ENCODE peak calls at places on chromosomes 7 and 10, in eight cellular contexts. P is tibial nerve, S is heart right ventricle, E is osteoblast, N is ovary, A is A673, D is colonic mucosa, Z is GM12878. B is an unnamed sample.

GRCh38 chr7:95676691-95677090 is 80.4 kb upstream of the PDK4 start:
- DNase-seq in S (no peak), A (no peak), E (no peak), D (no peak), Z (no peak), P (no peak), N (no peak), B (no peak)

GRCh38 chr7:105890290-105890997 is 14.0 kb upstream of the ATXN7L1 start:
- DNase-seq in A (no peak), N (no peak), S (no peak), E (peak), Z (no peak), P (no peak), D (no peak), B (no peak)

GRCh38 chr10:12708921-12709320 is 292.6 kb downstream of the CCDC3 start:
- DNase-seq in Z (no peak), S (no peak), E (no peak), N (no peak), A (no peak), P (no peak), D (no peak), B (no peak)

GRCh38 chr10:69844698-69845097 is 43.0 kb downstream of the COL13A1 start:
- DNase-seq in N (no peak), S (no peak), D (no peak), E (no peak), Z (no peak), A (no peak), P (no peak), B (peak)

GRCh38 chr10:96271017-96271815 is at the start of gene BLNK:
- DNase-seq in D (peak), P (peak), N (no peak), Z (peak), E (no peak), S (peak), A (no peak), B (no peak)

GRCh38 chr10:123451607-123452245 is 214.4 kb upstream of the GPR26 start:
- DNase-seq in D (no peak), E (no peak), N (no peak), S (no peak), P (no peak), Z (no peak), A (no peak), B (no peak)

GRCh38 chr7:107638594-107638993 is 22.0 kb upstream of the SLC26A4 start:
- DNase-seq in N (no peak), S (no peak), E (no peak), A (no peak), Z (peak), P (no peak), D (no peak), B (no peak)

GRCh38 chr10:72682626-72683025 is 9.3 kb upstream of the MCU start:
- DNase-seq in P (no peak), A (no peak), N (no peak), E (no peak), S (no peak), D (no peak), Z (no peak), B (no peak)

GRCh38 chr10:36677170-36677768 is 448.1 kb upstream of the ANKRD30A start:
- DNase-seq in E (no peak), N (no peak), D (no peak), S (no peak), A (no peak), Z (no peak), P (no peak), B (no peak)

GRCh38 chr10:69769395-69769989 is 32.2 kb upstream of the COL13A1 start:
- DNase-seq in A (peak), E (peak), P (no peak), Z (no peak), N (no peak), S (no peak), D (no peak), B (no peak)

GRCh38 chr10:69224862-69225657 is 4.9 kb downstream of the HKDC1 start:
- DNase-seq in D (no peak), P (no peak), N (no peak), Z (no peak), E (no peak), S (no peak), A (peak), B (no peak)

GRCh38 chr7:157434231-157434630 is 97.4 kb downstream of the DNAJB6 start:
- DNase-seq in A (no peak), N (no peak), D (no peak), P (no peak), Z (no peak), S (no peak), E (peak), B (no peak)

GRCh38 chr10:70481831-70482530 is 3.4 kb downstream of the PALD1 start:
- DNase-seq in P (no peak), S (peak), D (no peak), A (no peak), E (peak), Z (no peak), N (peak), B (no peak)

GRCh38 chr10:4176500-4177281 is 391.7 kb upstream of the KLF6 start:
- DNase-seq in P (no peak), N (no peak), A (no peak), S (no peak), E (no peak), Z (peak), D (no peak), B (no peak)

GRCh38 chr10:124291009-124291671 is 127.6 kb downstream of the OAT start:
- DNase-seq in N (no peak), D (peak), Z (no peak), E (peak), A (no peak), P (peak), S (no peak), B (no peak)

GRCh38 chr10:113073549-113074189 is 123.6 kb downstream of the TCF7L2 start:
- DNase-seq in P (peak), Z (no peak), N (peak), S (peak), D (peak), A (no peak), E (peak), B (no peak)

GRCh38 chr7:84914598-84914997 is 272.3 kb downstream of the SEMA3D start:
- DNase-seq in N (no peak), A (peak), P (no peak), E (no peak), S (no peak), Z (no peak), D (no peak), B (peak)

GRCh38 chr7:128167791-128168666 is 73.0 kb upstream of the LEP start:
- DNase-seq in A (no peak), D (no peak), S (no peak), Z (no peak), E (peak), P (no peak), N (no peak), B (no peak)

GRCh38 chr10:71582019-71582418 is 137.6 kb downstream of the C10orf105 start:
- DNase-seq in Z (no peak), D (no peak), P (no peak), A (no peak), N (no peak), S (peak), E (peak), B (no peak)

GRCh38 chr7:79063019-79063698 is 390.3 kb downstream of the MAGI2 start:
- DNase-seq in P (no peak), S (no peak), N (no peak), D (no peak), E (no peak), A (no peak), Z (no peak), B (no peak)

DNA sequence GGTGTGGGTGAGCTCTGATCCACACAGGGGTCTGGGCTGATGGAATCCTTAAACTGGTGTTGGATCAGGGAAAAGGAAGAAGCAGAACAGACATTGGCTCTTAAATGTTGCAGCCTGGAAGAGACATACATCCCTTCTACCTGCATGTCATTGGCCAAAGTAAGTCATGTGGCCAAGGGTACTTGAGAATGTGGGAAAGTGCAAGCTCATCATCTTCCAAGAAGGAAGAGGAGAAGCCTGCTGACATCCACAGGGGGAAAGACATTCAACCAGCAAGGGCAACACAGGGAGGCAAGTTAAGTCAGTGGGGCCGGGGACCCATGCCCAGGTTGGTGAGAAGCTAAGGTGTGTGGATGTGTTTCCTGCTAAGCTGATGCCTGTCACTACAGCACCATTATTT is 272.8 kb upstream of the MKI67 start:
- DNase-seq in N (no peak), A (no peak), D (no peak), Z (no peak), E (no peak), S (no peak), P (no peak), B (no peak)
- H3K4me3 ChIP-seq in N (no peak), A (no peak), D (no peak), Z (no peak), E (no peak), S (no peak), P (no peak), B (no peak)

GRCh38 chr7:92698237-92698841 is 108.1 kb upstream of the FAM133B start:
- DNase-seq in E (peak), Z (no peak), P (peak), S (peak), D (peak), N (peak), A (peak), B (no peak)

GRCh38 chr7:92697012-92697411 is 106.8 kb upstream of the FAM133B start:
- DNase-seq in A (no peak), S (no peak), N (no peak), Z (no peak), P (no peak), D (no peak), E (no peak), B (no peak)

GRCh38 chr7:92695308-92696261 is 105.4 kb upstream of the FAM133B start:
- DNase-seq in Z (no peak), A (peak), P (peak), D (peak), S (peak), E (peak), N (peak), B (peak)

GRCh38 chr7:92697414-92697813 is 107.2 kb upstream of the FAM133B start:
- DNase-seq in Z (no peak), A (no peak), S (no peak), N (no peak), P (no peak), E (no peak), D (no peak), B (no peak)

GRCh38 chr7:92696584-92696983 is 106.4 kb upstream of the FAM133B start:
- DNase-seq in N (no peak), A (peak), E (no peak), S (no peak), D (no peak), P (no peak), Z (no peak), B (no peak)
- H3K27ac ChIP-seq in N (no peak), A (peak), E (peak), S (peak), D (peak), P (peak), Z (no peak), B (no peak)

GRCh38 chr10:1539216-1539615 is 198.1 kb downstream of the ADARB2 start:
- DNase-seq in P (no peak), E (peak), N (no peak), Z (no peak), D (no peak), A (no peak), S (no peak), B (no peak)
- TF ChIP-seq CTCF in P (no peak), E (no peak), N (no peak), Z (no peak), D (no peak), A (no peak), S (no peak), B (no peak)

DNA sequence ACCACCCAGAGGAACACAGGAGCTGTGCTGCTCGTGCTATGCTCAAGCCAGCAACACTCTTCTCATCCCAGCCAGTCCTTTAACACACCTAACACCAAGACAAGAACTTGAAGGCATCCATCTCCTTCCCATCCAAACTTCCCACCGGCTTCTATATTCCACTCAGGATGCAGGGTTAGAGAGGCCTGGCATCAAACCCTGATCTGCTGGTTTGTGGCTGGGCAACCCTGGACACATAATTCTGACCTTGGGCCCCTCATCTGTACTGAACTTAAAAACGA is 5.6 kb upstream of the MYO1G start:
- DNase-seq in Z (no peak), D (no peak), P (no peak), S (no peak), N (no peak), A (no peak), E (no peak), B (no peak)
- H3K4me3 ChIP-seq in Z (peak), D (no peak), P (no peak), S (no peak), N (no peak), A (peak), E (peak), B (no peak)

GRCh38 chr7:73770860-73771665 is 993 bp upstream of the CLDN3 start:
- DNase-seq in E (peak), D (no peak), A (no peak), P (no peak), N (no peak), Z (no peak), S (no peak), B (no peak)

GRCh38 chr7:73774923-73775322 is 4.9 kb upstream of the CLDN3 start:
- DNase-seq in A (peak), P (no peak), Z (no peak), S (no peak), N (no peak), D (no peak), E (no peak), B (no peak)

GRCh38 chr7:73770002-73770859 is at the start of gene CLDN3:
- DNase-seq in P (no peak), D (peak), Z (no peak), N (no peak), E (peak), S (no peak), A (no peak), B (peak)

GRCh38 chr7:73769481-73770001 is 529 bp downstream of the CLDN3 start:
- DNase-seq in P (no peak), S (no peak), N (no peak), E (peak), A (no peak), Z (no peak), D (no peak), B (no peak)

DNA sequence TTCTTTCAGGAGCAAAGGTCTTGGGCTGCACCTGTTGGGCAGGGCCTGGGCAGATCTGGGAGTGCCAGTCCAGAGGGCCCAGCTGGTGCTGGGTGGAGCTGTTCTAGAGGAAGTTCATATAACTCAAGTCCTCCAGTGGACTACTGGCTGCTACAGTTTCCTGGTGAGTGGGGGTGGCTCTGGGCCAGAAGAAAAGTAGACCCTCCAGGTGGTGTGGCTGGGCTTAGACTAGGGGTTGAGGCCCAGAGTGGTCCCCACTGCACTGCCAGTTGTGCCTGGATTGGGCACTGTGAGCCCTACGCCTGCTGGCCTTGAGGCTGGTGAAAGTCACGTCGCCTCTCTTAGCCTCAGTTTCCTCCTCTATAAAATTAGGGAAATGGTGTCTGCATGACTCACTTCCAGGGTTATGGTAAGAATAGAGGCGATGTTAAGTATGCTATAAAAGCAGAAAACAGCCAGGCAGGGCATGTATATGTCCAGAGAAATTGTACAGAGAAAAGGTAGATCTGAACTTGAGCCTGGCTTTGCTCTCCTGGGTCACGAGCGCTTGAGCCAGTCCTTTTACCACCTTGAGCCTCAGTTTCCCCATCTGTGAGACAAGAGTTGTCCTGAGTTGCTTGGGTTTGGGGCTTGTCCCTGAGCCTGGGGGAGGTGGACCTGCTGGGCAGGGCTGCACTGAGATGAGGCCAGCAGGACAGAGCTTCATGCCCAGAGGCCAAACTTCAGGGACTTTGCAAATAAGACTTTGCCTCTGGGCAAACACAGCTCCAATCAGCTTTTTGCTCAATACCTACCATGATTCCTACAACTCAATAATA is 3.8 kb upstream of the CLDN3 start:
- DNase-seq in E (no peak), P (no peak), A (no peak), S (no peak), Z (no peak), D (peak), N (no peak), B (no peak)
- H3K27ac ChIP-seq in E (no peak), P (no peak), A (no peak), S (no peak), Z (no peak), D (peak), N (no peak), B (no peak)

GRCh38 chr10:17410907-17411306 is 43.5 kb downstream of the ST8SIA6 start:
- DNase-seq in S (no peak), Z (no peak), D (no peak), P (no peak), A (peak), E (no peak), N (no peak), B (no peak)

GRCh38 chr10:17406036-17406834 is 48.2 kb downstream of the ST8SIA6 start:
- DNase-seq in S (no peak), N (no peak), E (no peak), A (no peak), Z (no peak), P (no peak), D (peak), B (no peak)

GRCh38 chr10:17407040-17407439 is 47.4 kb downstream of the ST8SIA6 start:
- DNase-seq in D (no peak), A (no peak), S (no peak), E (no peak), N (no peak), Z (no peak), P (no peak), B (no peak)

GRCh38 chr10:17412323-17412722 is 42.1 kb downstream of the ST8SIA6 start:
- DNase-seq in A (no peak), P (no peak), Z (no peak), D (no peak), N (no peak), E (no peak), S (no peak), B (no peak)

GRCh38 chr10:17409170-17409733 is 45.1 kb downstream of the ST8SIA6 start:
- DNase-seq in Z (no peak), E (no peak), D (no peak), N (no peak), S (no peak), P (no peak), A (peak), B (no peak)
- TF ChIP-seq CTCF in Z (peak), E (peak), D (no peak), N (no peak), S (peak), P (peak), A (peak), B (peak)

GRCh38 chr7:26305869-26306665 is 14.4 kb downstream of the SNX10 start:
- DNase-seq in A (no peak), P (no peak), D (no peak), Z (no peak), E (no peak), N (no peak), S (no peak), B (no peak)

GRCh38 chr7:26307226-26307625 is 15.6 kb downstream of the SNX10 start:
- DNase-seq in A (no peak), S (peak), Z (no peak), P (peak), E (no peak), N (peak), D (no peak), B (no peak)

GRCh38 chr7:26305048-26305868 is 13.6 kb downstream of the SNX10 start:
- DNase-seq in E (no peak), S (no peak), A (no peak), Z (no peak), P (no peak), D (no peak), N (no peak), B (no peak)

GRCh38 chr7:26308551-26308950 is 16.9 kb downstream of the SNX10 start:
- DNase-seq in A (no peak), N (no peak), Z (no peak), D (no peak), E (no peak), S (no peak), P (no peak), B (no peak)

DNA sequence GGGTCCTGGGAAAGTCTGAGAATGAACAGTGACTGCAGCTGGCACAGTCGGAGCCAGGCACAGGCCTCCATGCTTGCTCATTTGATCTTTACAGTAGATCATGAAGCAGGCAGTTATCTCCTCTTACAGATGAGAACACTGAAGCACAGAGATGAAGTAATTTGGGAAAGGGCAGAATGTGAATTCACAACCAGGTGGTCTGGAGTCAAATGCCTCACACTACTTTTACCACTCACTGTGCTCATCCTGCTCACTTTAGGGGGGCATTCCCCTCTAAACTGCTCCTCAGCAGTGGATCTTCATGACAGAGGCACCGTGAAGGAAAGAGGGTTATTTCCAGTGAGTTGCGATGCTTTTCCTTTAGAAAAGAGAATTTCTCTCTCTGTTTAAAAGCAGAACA is 15.1 kb downstream of the SNX10 start:
- DNase-seq in A (no peak), N (no peak), P (no peak), Z (no peak), S (no peak), E (no peak), D (no peak), B (no peak)
- H3K4me3 ChIP-seq in A (no peak), N (no peak), P (no peak), Z (no peak), S (no peak), E (no peak), D (no peak), B (no peak)

DNA sequence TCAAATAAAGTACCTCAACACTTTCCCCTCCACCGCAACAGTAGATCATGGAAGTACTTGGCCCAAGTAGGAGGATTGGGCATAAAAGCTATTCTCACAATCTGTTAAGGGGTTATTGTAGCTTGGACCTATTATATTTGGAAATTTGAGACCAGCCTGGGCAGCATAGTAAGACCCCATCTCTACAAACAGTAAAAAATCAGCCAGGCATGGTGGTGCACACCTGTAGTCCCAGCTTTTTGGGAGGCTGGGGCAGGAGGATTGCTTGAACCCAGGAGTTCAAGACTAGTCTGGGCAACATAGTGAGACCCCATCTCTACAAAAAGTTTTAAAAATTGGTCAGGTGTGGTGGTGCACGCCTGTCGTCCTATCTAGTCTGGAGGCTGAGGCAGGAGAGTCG is 13.2 kb downstream of the PRKRIP1 start:
- DNase-seq in P (no peak), S (no peak), N (no peak), E (no peak), Z (no peak), D (no peak), A (no peak), B (no peak)
- H3K27ac ChIP-seq in P (no peak), S (no peak), N (no peak), E (no peak), Z (peak), D (no peak), A (no peak), B (no peak)

B was measured in WERI-Rb-1.